ENCODE peak calls at places on chromosomes 5 and 9, in eight cellular contexts. W, T, D, U, Q, S, J and M are unnamed samples. For H3K4me1, the result is how much of the 10 kb centered on the place peaks cover.

GRCh38 chr9:126501383-126502331 is 112.1 kb upstream of the LMX1B start:
- DNase-seq in Q (no peak), S (no peak), J (no peak), W (no peak), T (no peak), U (no peak), D (no peak), M (no peak)

GRCh38 chr9:16821344-16821743 is 49.1 kb downstream of the BNC2 start:
- DNase-seq in Q (no peak), W (no peak), S (no peak), D (no peak), U (no peak), J (no peak), T (no peak), M (no peak)

GRCh38 chr9:127912296-127912695 is 4.5 kb downstream of the ST6GALNAC4 start:
- DNase-seq in Q (no peak), S (no peak), U (no peak), W (no peak), T (no peak), J (no peak), D (no peak), M (no peak)

GRCh38 chr9:91376239-91376638 is 14.5 kb upstream of the AUH start:
- DNase-seq in D (no peak), T (no peak), S (no peak), Q (no peak), W (no peak), J (no peak), U (no peak), M (no peak)

GRCh38 chr9:115517335-115518075 is 399.5 kb upstream of the TNC start:
- DNase-seq in W (no peak), U (no peak), J (no peak), T (no peak), Q (no peak), S (no peak), D (no peak), M (no peak)

GRCh38 chr5:74206571-74207550 is 433.7 kb downstream of the ENC1 start:
- DNase-seq in U (no peak), T (no peak), D (no peak), Q (peak), J (no peak), W (no peak), S (no peak), M (peak)

GRCh38 chr9:129275626-129276247 is 97.7 kb upstream of the IER5L start:
- DNase-seq in W (no peak), S (no peak), Q (no peak), U (no peak), D (no peak), T (no peak), J (no peak), M (peak)

GRCh38 chr9:15543033-15543791 is 9.6 kb upstream of the CCDC171 start:
- DNase-seq in T (no peak), J (no peak), Q (no peak), W (no peak), U (no peak), S (no peak), D (no peak), M (no peak)

GRCh38 chr9:125204477-125204876 is 4.1 kb downstream of the RABEPK start:
- DNase-seq in S (no peak), Q (no peak), D (no peak), U (no peak), T (peak), J (no peak), W (no peak), M (no peak)

GRCh38 chr5:151030377-151030776 is 10.0 kb downstream of the GPX3 start:
- DNase-seq in S (no peak), D (no peak), J (no peak), W (no peak), Q (no peak), T (no peak), U (no peak), M (no peak)

DNA sequence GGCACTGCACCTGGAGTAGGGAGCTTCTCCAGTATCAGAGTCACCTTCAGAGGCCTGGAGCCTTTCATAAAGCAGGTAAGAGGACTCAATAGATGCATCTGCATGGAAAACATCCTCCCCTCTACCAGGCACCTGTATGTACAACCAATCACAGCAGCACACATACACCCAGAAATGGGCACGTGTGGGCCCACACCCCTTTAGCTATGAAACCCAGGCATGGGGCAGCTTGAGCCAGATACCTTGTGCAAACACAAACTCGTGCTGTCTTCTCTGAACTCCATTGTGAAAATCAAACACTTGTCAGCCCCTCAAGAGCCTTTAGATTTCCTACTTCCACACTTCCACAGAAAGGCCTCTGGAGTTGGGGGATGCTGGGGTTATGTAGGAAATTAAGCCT is 1.1 kb upstream of the CSF2 start:
- DNase-seq in S (no peak), U (no peak), D (no peak), T (no peak), Q (no peak), J (no peak), W (no peak), M (no peak)
- TF ChIP-seq REST in S (no peak), U (no peak), D (no peak), T (no peak), Q (no peak), J (no peak), W (no peak), M (no peak)

GRCh38 chr5:111308951-111309350 is 84.8 kb downstream of the CAMK4 start:
- DNase-seq in W (no peak), U (no peak), T (no peak), J (no peak), S (no peak), D (no peak), Q (no peak), M (peak)

GRCh38 chr5:111313017-111313724 is 89.0 kb downstream of the CAMK4 start:
- DNase-seq in S (no peak), J (no peak), Q (no peak), T (no peak), U (no peak), D (no peak), W (no peak), M (no peak)

GRCh38 chr5:111310713-111311620 is 86.8 kb downstream of the CAMK4 start:
- DNase-seq in S (no peak), J (no peak), T (no peak), U (no peak), W (no peak), Q (no peak), D (no peak), M (no peak)

DNA sequence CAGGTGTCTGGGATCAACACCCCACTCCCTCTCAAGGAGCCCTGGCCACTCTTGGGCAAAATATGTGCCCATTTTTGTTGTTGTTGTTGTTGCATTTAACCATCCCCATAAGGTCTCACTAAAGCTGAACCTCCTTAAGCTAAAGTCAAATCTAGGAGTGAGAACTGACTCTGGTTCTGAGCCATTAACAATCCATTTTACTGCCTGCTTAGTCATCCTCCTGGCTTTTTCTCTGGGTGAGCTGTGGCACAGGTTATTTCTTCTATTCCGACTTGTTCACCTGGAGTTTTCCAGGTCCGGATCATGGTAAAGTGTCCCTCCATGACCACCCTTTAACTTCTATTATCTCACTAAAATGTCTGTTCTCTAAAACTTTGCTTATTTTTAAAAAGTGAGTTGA is 85.2 kb downstream of the CAMK4 start:
- DNase-seq in J (no peak), S (no peak), D (no peak), U (no peak), W (no peak), T (no peak), Q (no peak), M (no peak)
- TF ChIP-seq CTCF in J (no peak), S (no peak), D (no peak), U (no peak), W (no peak), T (no peak), Q (no peak), M (no peak)

DNA sequence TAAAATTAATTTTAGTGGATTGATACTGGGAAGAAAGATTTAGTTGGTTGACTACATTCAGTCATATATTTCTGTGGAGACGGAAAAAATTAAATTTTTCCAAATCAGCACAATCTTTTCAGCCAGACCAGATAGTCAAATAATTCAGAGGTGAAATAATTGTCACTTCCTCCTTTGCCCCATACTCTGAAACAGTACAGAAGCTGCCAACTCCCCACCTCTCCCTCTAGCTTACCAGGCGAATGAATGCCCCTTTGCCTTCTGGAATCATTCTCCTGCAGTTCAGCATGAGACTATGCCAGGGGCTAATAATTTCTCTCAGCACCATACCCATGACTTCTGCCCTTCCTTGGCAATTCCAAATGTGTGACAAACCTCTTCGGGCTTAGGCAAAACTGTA is 43.5 kb downstream of the EBF1 start:
- DNase-seq in D (no peak), U (no peak), S (no peak), T (no peak), J (no peak), W (no peak), Q (no peak), M (no peak)
- H3K4me1 ChIP-seq in D (under half), U (under half), S (under half), T (under half), J (under half), W (under half), Q (under half), M (under half)

DNA sequence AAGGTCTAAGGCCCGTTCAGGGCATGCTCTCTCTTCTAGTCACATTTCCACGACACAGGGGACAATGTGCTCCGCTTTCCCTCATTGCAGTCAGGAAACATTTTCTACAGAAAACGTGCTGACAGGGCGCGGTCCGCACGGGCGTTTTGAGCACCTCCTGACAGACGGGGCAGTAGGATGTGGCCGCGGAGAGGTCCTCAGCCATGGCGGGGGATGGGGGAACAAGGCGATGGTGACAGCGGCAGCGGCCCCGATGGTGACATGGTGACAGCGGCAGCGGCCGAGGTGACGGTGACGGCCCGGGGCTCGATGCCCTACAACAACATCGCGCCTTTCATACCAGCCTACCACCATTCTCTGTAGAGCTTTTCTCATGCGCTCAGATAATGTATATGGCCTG is 4.1 kb downstream of the PLPP1 start:
- DNase-seq in U (no peak), Q (no peak), W (no peak), D (no peak), S (no peak), J (no peak), T (no peak), M (peak)
- TF ChIP-seq REST in U (no peak), Q (no peak), W (no peak), D (no peak), S (no peak), J (no peak), T (no peak), M (no peak)

GRCh38 chr5:113663879-113664278 is 150.4 kb downstream of the YTHDC2 start:
- DNase-seq in T (peak), J (peak), Q (peak), S (peak), D (peak), U (no peak), W (peak), M (peak)
- TF ChIP-seq CTCF in T (peak), J (peak), Q (peak), S (peak), D (peak), U (peak), W (peak), M (peak)

DNA sequence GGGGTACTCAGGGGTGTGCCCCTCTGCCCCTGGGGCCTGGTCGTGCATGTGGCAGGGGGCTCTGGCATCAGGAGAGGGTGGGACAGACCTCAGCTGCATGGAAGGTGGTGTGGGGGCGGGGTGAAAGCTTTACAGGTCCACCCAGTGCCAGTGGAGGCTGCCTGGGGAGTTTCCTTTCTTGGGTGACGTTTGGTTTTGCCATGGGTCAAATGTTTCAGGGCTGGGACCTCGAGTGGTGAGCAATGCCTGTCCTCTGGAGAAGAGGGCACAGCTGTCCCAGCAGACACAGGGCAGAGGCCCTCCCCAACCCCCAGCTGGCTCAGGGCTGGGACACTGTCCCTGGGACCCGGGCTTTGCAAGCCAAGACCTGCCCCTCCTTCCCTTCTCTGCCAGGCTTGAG is 3.6 kb downstream of the RXRA start:
- DNase-seq in J (no peak), U (no peak), W (no peak), S (no peak), Q (no peak), D (no peak), T (no peak), M (no peak)
- H3K4me1 ChIP-seq in J (under half), U (under half), W (under half), S (under half), Q (under half), D (under half), T (half or more), M (under half)